ENCODE peak calls at places on chromosomes 6 and 20, in four cellular contexts. One of them, this sample, is unnamed.

GRCh38 chr20:6558361-6558760 is 209.1 kb upstream of the BMP2 start:
- DNase-seq in WERI-Rb-1: no peak
- DNase-seq in pancreas: no peak
- DNase-seq in HCT116: no peak
- DNase-seq in this sample: no peak

GRCh38 chr20:35674921-35675320 is 10.2 kb upstream of the CPNE1 start:
- DNase-seq in HCT116: no peak
- DNase-seq in pancreas: no peak
- DNase-seq in WERI-Rb-1: no peak
- DNase-seq in this sample: no peak

GRCh38 chr20:45592574-45593189 is 13.6 kb upstream of the WFDC8 start:
- DNase-seq in WERI-Rb-1: peak
- DNase-seq in HCT116: peak
- DNase-seq in pancreas: no peak
- DNase-seq in this sample: no peak

GRCh38 chr20:35305682-35306556 is 13.7 kb upstream of the FAM83C start:
- DNase-seq in pancreas: no peak
- DNase-seq in HCT116: peak
- DNase-seq in WERI-Rb-1: no peak
- DNase-seq in this sample: no peak

GRCh38 chr6:82783587-82784253 is 281.9 kb downstream of the UBE3D start:
- DNase-seq in WERI-Rb-1: peak
- DNase-seq in HCT116: no peak
- DNase-seq in pancreas: no peak
- DNase-seq in this sample: peak

GRCh38 chr6:37860226-37860839 is 40.8 kb downstream of the ZFAND3 start:
- DNase-seq in pancreas: no peak
- DNase-seq in HCT116: peak
- DNase-seq in WERI-Rb-1: peak
- DNase-seq in this sample: no peak

GRCh38 chr6:41759905-41760579 is 12.8 kb upstream of the PGC start:
- DNase-seq in pancreas: no peak
- DNase-seq in WERI-Rb-1: no peak
- DNase-seq in HCT116: no peak
- DNase-seq in this sample: no peak

GRCh38 chr6:137497722-137498463 is 3.7 kb upstream of the OLIG3 start:
- DNase-seq in pancreas: no peak
- DNase-seq in HCT116: no peak
- DNase-seq in WERI-Rb-1: no peak
- DNase-seq in this sample: peak

GRCh38 chr6:111952821-111953535 is 79.7 kb upstream of the FYN start:
- DNase-seq in WERI-Rb-1: no peak
- DNase-seq in HCT116: no peak
- DNase-seq in pancreas: no peak
- DNase-seq in this sample: no peak

GRCh38 chr20:35226775-35227681 is 538 bp downstream of the MMP24 start:
- DNase-seq in WERI-Rb-1: peak
- DNase-seq in pancreas: peak
- DNase-seq in HCT116: no peak
- DNase-seq in this sample: peak

GRCh38 chr20:24691901-24692351 is 222.5 kb downstream of the SYNDIG1 start:
- DNase-seq in pancreas: no peak
- DNase-seq in WERI-Rb-1: no peak
- DNase-seq in HCT116: no peak
- DNase-seq in this sample: no peak

GRCh38 chr6:147949981-147950622 is 392.5 kb upstream of the SASH1 start:
- DNase-seq in HCT116: no peak
- DNase-seq in pancreas: no peak
- DNase-seq in WERI-Rb-1: no peak
- DNase-seq in this sample: no peak

GRCh38 chr6:45533394-45533793 is 155.7 kb upstream of the SUPT3H start:
- DNase-seq in HCT116: no peak
- DNase-seq in WERI-Rb-1: no peak
- DNase-seq in pancreas: no peak
- DNase-seq in this sample: no peak

GRCh38 chr6:148530394-148530923 is 187.8 kb downstream of the SASH1 start:
- DNase-seq in WERI-Rb-1: no peak
- DNase-seq in pancreas: no peak
- DNase-seq in HCT116: no peak
- DNase-seq in this sample: no peak

GRCh38 chr6:71512256-71512655 is 223.6 kb downstream of the OGFRL1 start:
- DNase-seq in HCT116: no peak
- DNase-seq in WERI-Rb-1: no peak
- DNase-seq in pancreas: no peak
- DNase-seq in this sample: no peak

GRCh38 chr20:6848041-6848440 is 80.6 kb downstream of the BMP2 start:
- DNase-seq in HCT116: no peak
- DNase-seq in WERI-Rb-1: no peak
- DNase-seq in pancreas: no peak
- DNase-seq in this sample: no peak

GRCh38 chr6:37576336-37576737 is 76.6 kb upstream of the CCDC167 start:
- DNase-seq in HCT116: peak
- DNase-seq in pancreas: no peak
- DNase-seq in WERI-Rb-1: peak
- DNase-seq in this sample: no peak

GRCh38 chr6:74249658-74250057 is 553.7 kb downstream of the CD109 start:
- DNase-seq in WERI-Rb-1: no peak
- DNase-seq in HCT116: no peak
- DNase-seq in pancreas: no peak
- DNase-seq in this sample: no peak

GRCh38 chr20:44704551-44704971 is 10.6 kb upstream of the CCN5 start:
- DNase-seq in WERI-Rb-1: no peak
- DNase-seq in pancreas: no peak
- DNase-seq in HCT116: no peak
- DNase-seq in this sample: peak

GRCh38 chr20:59680852-59681251 is 76.5 kb downstream of the PHACTR3 start:
- DNase-seq in HCT116: no peak
- DNase-seq in pancreas: no peak
- DNase-seq in WERI-Rb-1: no peak
- DNase-seq in this sample: no peak

GRCh38 chr6:45713981-45714685 is 301.5 kb downstream of the CLIC5 start:
- DNase-seq in pancreas: no peak
- DNase-seq in HCT116: no peak
- DNase-seq in WERI-Rb-1: no peak
- DNase-seq in this sample: no peak

GRCh38 chr6:75402296-75402695 is 91.3 kb downstream of the FILIP1 start:
- DNase-seq in WERI-Rb-1: no peak
- DNase-seq in pancreas: no peak
- DNase-seq in HCT116: peak
- DNase-seq in this sample: no peak

GRCh38 chr6:148419430-148419829 is 76.8 kb downstream of the SASH1 start:
- DNase-seq in pancreas: no peak
- DNase-seq in WERI-Rb-1: no peak
- DNase-seq in HCT116: no peak
- DNase-seq in this sample: no peak

GRCh38 chr6:108690326-108691000 is 129.7 kb downstream of the FOXO3 start:
- DNase-seq in HCT116: no peak
- DNase-seq in pancreas: no peak
- DNase-seq in WERI-Rb-1: no peak
- DNase-seq in this sample: no peak

DNA sequence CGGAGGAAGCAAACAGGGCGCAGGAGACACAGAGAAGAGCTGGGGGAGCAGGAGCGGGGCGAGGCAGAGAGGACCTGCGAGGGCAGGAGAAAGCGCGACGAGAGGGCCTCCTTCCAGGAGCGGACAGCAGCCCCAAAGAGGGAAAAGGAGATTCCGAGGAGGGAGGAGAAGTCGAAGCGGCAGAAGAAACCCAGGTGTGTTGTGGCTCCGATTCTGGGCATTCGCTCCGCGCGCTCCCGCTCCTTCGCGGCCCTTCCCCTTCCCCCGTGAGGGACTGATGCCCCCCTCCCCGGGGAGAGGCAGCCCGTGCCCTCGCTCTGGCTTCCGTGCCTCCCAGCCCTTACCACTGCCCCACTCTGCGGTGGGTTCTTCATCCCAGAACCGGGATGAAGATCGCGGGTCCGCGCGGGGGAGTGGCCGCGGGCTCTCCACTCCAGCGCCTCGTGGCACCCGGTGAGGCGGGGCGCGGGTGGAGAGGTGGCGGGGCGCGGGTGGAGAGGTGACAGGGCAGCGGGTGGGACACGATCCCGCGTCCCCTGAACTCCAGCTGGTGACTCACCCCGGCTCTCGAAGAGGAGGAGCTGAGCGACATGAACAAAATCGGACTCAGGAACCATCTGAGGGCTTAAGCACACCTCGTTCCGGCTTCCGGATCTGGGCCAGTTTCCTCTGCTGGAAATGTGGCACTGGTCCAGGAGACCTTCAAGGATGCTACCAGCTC is 22.4 kb downstream of the TMC2 start:
- DNase-seq in WERI-Rb-1: no peak
- DNase-seq in pancreas: no peak
- DNase-seq in HCT116: no peak
- DNase-seq in this sample: peak
- H3K4me3 ChIP-seq in WERI-Rb-1: peak
- H3K4me3 ChIP-seq in pancreas: peak
- H3K4me3 ChIP-seq in HCT116: no peak
- H3K4me3 ChIP-seq in this sample: peak

DNA sequence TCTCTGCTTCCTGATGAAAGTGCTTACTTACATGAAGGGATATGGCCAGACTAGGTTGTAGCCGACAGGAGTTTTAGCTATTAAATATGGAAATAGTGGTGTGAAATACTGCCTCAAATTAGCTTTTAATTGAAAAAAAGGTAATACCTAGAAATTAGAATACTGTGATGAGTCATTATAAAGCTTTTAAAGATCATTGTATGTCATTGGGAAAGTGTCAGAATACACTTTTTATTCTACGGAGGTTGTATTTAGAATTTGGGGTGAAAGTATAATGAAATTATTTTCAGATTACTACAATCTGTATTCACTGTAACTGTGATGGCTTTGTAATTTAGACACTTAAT is 2.2 kb downstream of the LOC128125822 start:
- DNase-seq in WERI-Rb-1: no peak
- DNase-seq in pancreas: no peak
- DNase-seq in HCT116: no peak
- DNase-seq in this sample: no peak
- H3K4me3 ChIP-seq in WERI-Rb-1: peak
- H3K4me3 ChIP-seq in pancreas: peak
- H3K4me3 ChIP-seq in HCT116: peak
- H3K4me3 ChIP-seq in this sample: peak

DNA sequence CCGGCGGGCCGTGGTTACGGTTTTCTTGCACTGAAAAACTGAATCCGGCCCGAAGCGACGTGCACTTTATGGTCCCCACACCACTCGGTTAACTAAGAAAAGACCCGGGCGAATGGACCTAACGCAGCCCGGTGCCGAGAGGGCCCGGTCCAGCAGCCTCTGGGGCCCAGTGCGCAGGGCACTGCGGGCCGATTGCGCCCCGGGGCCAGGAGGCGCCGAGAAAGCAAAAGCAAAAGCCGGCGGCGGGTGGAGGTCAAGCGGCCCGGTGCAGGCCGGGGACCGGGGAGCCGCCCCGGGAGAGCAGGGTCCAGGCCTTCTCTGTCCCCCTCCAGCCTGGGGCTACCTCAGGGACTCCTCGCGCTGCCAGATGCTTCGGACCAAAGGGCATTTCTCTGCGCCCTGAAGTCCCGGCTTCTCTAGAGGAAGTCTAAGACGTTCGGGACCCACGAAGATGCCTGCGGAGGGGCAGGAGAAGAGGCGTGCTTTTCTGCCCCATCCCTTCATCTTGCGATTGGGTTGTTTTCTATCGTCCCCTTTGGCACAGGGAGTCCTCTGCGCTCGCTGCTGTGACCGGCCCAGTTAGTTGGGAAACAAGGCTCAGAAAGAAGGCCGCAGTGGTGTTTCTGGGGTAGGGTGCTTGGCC is 4.4 kb downstream of the FOXF2 start:
- DNase-seq in pancreas: no peak
- DNase-seq in WERI-Rb-1: no peak
- DNase-seq in HCT116: no peak
- DNase-seq in this sample: peak
- H3K4me3 ChIP-seq in pancreas: no peak
- H3K4me3 ChIP-seq in WERI-Rb-1: no peak
- H3K4me3 ChIP-seq in HCT116: no peak
- H3K4me3 ChIP-seq in this sample: no peak

GRCh38 chr6:39018103-39018502 is 30.5 kb upstream of the GLP1R start:
- DNase-seq in WERI-Rb-1: no peak
- DNase-seq in pancreas: no peak
- DNase-seq in HCT116: no peak
- DNase-seq in this sample: no peak

GRCh38 chr6:39020136-39020535 is 28.4 kb upstream of the GLP1R start:
- DNase-seq in WERI-Rb-1: no peak
- DNase-seq in HCT116: no peak
- DNase-seq in pancreas: no peak
- DNase-seq in this sample: no peak

GRCh38 chr6:39021041-39021440 is 27.5 kb upstream of the GLP1R start:
- DNase-seq in HCT116: no peak
- DNase-seq in pancreas: no peak
- DNase-seq in WERI-Rb-1: no peak
- DNase-seq in this sample: no peak

GRCh38 chr6:39017481-39017880 is 31.1 kb upstream of the GLP1R start:
- DNase-seq in WERI-Rb-1: no peak
- DNase-seq in HCT116: no peak
- DNase-seq in pancreas: no peak
- DNase-seq in this sample: no peak

GRCh38 chr6:39021779-39022178 is 26.8 kb upstream of the GLP1R start:
- DNase-seq in WERI-Rb-1: no peak
- DNase-seq in HCT116: no peak
- DNase-seq in pancreas: no peak
- DNase-seq in this sample: no peak
- H3K4me3 ChIP-seq in WERI-Rb-1: no peak
- H3K4me3 ChIP-seq in HCT116: no peak
- H3K4me3 ChIP-seq in pancreas: no peak
- H3K4me3 ChIP-seq in this sample: no peak